ENCODE peak calls at places on chromosomes 1 and 21, in six cellular contexts. One of them, this sample, is unnamed.

GRCh38 chr1:54791880-54792522 is 9.1 kb downstream of the TTC22 start:
- DNase-seq in H1: no peak
- DNase-seq in HCT116: peak; percentile 51
- DNase-seq in HepG2: peak; percentile 65
- DNase-seq in K562: peak; percentile 81
- DNase-seq in GM12878: no peak
- DNase-seq in this sample: peak; percentile 72

GRCh38 chr21:25927195-25927880 is 192.6 kb downstream of the GABPA start:
- DNase-seq in H1: no peak
- DNase-seq in HCT116: no peak
- DNase-seq in HepG2: no peak
- DNase-seq in K562: no peak
- DNase-seq in GM12878: no peak
- DNase-seq in this sample: no peak

GRCh38 chr1:94992863-94993563 is 66.1 kb upstream of the CNN3 start:
- DNase-seq in H1: no peak
- DNase-seq in HCT116: no peak
- DNase-seq in HepG2: no peak
- DNase-seq in K562: no peak
- DNase-seq in GM12878: no peak
- DNase-seq in this sample: no peak

GRCh38 chr1:40143891-40144575 is 17.2 kb upstream of the RLF start:
- DNase-seq in H1: peak; percentile 43
- DNase-seq in HCT116: peak; percentile 78
- DNase-seq in HepG2: peak; percentile 64
- DNase-seq in K562: peak; percentile 86
- DNase-seq in GM12878: peak; percentile 39
- DNase-seq in this sample: peak; percentile 87

GRCh38 chr1:62735491-62736171 is 47.4 kb upstream of the DOCK7 start:
- DNase-seq in H1: no peak
- DNase-seq in HCT116: no peak
- DNase-seq in HepG2: no peak
- DNase-seq in K562: no peak
- DNase-seq in GM12878: no peak
- DNase-seq in this sample: no peak

GRCh38 chr1:211378844-211379243 is 52.2 kb downstream of the TRAF5 start:
- DNase-seq in H1: no peak
- DNase-seq in HCT116: no peak
- DNase-seq in HepG2: no peak
- DNase-seq in K562: peak; percentile 48
- DNase-seq in GM12878: no peak
- DNase-seq in this sample: no peak

GRCh38 chr1:22290157-22290556 is 147.3 kb upstream of the WNT4 start:
- DNase-seq in H1: no peak
- DNase-seq in HCT116: no peak
- DNase-seq in HepG2: no peak
- DNase-seq in K562: no peak
- DNase-seq in GM12878: no peak
- DNase-seq in this sample: no peak

GRCh38 chr21:46182548-46183336 is 1.5 kb downstream of the SPATC1L start:
- DNase-seq in H1: no peak
- DNase-seq in HCT116: no peak
- DNase-seq in HepG2: no peak
- DNase-seq in K562: peak; percentile 59
- DNase-seq in GM12878: no peak
- DNase-seq in this sample: no peak

GRCh38 chr1:206803221-206803730 is 31.0 kb upstream of the IL10 start:
- DNase-seq in H1: no peak
- DNase-seq in HCT116: no peak
- DNase-seq in HepG2: no peak
- DNase-seq in K562: no peak
- DNase-seq in GM12878: peak; percentile 98
- DNase-seq in this sample: no peak

GRCh38 chr1:231374394-231374793 is 36.3 kb downstream of the SPRTN start:
- DNase-seq in H1: no peak
- DNase-seq in HCT116: no peak
- DNase-seq in HepG2: no peak
- DNase-seq in K562: no peak
- DNase-seq in GM12878: no peak
- DNase-seq in this sample: no peak

GRCh38 chr1:25796807-25797458 is 3.1 kb upstream of the SELENON start:
- DNase-seq in H1: peak; percentile 65
- DNase-seq in HCT116: peak; percentile 67
- DNase-seq in HepG2: peak; percentile 59
- DNase-seq in K562: peak; percentile 88
- DNase-seq in GM12878: no peak
- DNase-seq in this sample: peak; percentile 87

GRCh38 chr1:110746644-110747259 is 72.0 kb upstream of the KCNA3 start:
- DNase-seq in H1: peak; percentile 19
- DNase-seq in HCT116: no peak
- DNase-seq in HepG2: peak; percentile 39
- DNase-seq in K562: peak; percentile 68
- DNase-seq in GM12878: no peak
- DNase-seq in this sample: peak; percentile 58

GRCh38 chr21:44057960-44058651 is 46.0 kb downstream of the TRAPPC10 start:
- DNase-seq in H1: no peak
- DNase-seq in HCT116: no peak
- DNase-seq in HepG2: no peak
- DNase-seq in K562: no peak
- DNase-seq in GM12878: no peak
- DNase-seq in this sample: no peak

GRCh38 chr1:197526736-197527371 is 248.4 kb downstream of the DENND1B start:
- DNase-seq in H1: no peak
- DNase-seq in HCT116: peak; percentile 10
- DNase-seq in HepG2: peak; percentile 21
- DNase-seq in K562: peak; percentile 55
- DNase-seq in GM12878: no peak
- DNase-seq in this sample: peak; percentile 22

GRCh38 chr1:115300087-115300856 is 37.8 kb downstream of the NGF start:
- DNase-seq in H1: no peak
- DNase-seq in HCT116: no peak
- DNase-seq in HepG2: no peak
- DNase-seq in K562: no peak
- DNase-seq in GM12878: no peak
- DNase-seq in this sample: no peak

GRCh38 chr21:45318556-45319341 is 31.1 kb upstream of the POFUT2 start:
- DNase-seq in H1: no peak
- DNase-seq in HCT116: peak; percentile 40
- DNase-seq in HepG2: peak; percentile 94
- DNase-seq in K562: peak; percentile 88
- DNase-seq in GM12878: no peak
- DNase-seq in this sample: no peak

GRCh38 chr1:53025034-53025777 is 36.8 kb upstream of the PODN start:
- DNase-seq in H1: no peak
- DNase-seq in HCT116: no peak
- DNase-seq in HepG2: peak; percentile 90
- DNase-seq in K562: no peak
- DNase-seq in GM12878: no peak
- DNase-seq in this sample: no peak

GRCh38 chr1:146032613-146033219 is 11.2 kb upstream of the HJV start:
- DNase-seq in H1: no peak
- DNase-seq in HCT116: peak; percentile 48
- DNase-seq in HepG2: peak; percentile 59
- DNase-seq in K562: peak; percentile 75
- DNase-seq in GM12878: peak; percentile 23
- DNase-seq in this sample: no peak

GRCh38 chr1:239426821-239427495 is 40.6 kb downstream of the CHRM3 start:
- DNase-seq in H1: no peak
- DNase-seq in HCT116: no peak
- DNase-seq in HepG2: no peak
- DNase-seq in K562: no peak
- DNase-seq in GM12878: no peak
- DNase-seq in this sample: no peak

GRCh38 chr1:208101661-208102431 is 142.3 kb downstream of the PLXNA2 start:
- DNase-seq in H1: no peak
- DNase-seq in HCT116: no peak
- DNase-seq in HepG2: peak; percentile 75
- DNase-seq in K562: no peak
- DNase-seq in GM12878: no peak
- DNase-seq in this sample: no peak

GRCh38 chr1:101507547-101507971 is 270.7 kb downstream of the S1PR1 start:
- DNase-seq in H1: no peak
- DNase-seq in HCT116: no peak
- DNase-seq in HepG2: no peak
- DNase-seq in K562: no peak
- DNase-seq in GM12878: no peak
- DNase-seq in this sample: no peak

GRCh38 chr21:42183374-42184266 is 35.3 kb upstream of the ABCG1 start:
- DNase-seq in H1: no peak
- DNase-seq in HCT116: no peak
- DNase-seq in HepG2: no peak
- DNase-seq in K562: no peak
- DNase-seq in GM12878: no peak
- DNase-seq in this sample: no peak

GRCh38 chr1:185539277-185539943 is 194.8 kb upstream of the HMCN1 start:
- DNase-seq in H1: no peak
- DNase-seq in HCT116: no peak
- DNase-seq in HepG2: no peak
- DNase-seq in K562: no peak
- DNase-seq in GM12878: no peak
- DNase-seq in this sample: no peak

GRCh38 chr1:208047476-208047934 is 136.6 kb upstream of the CD34 start:
- DNase-seq in H1: no peak
- DNase-seq in HCT116: no peak
- DNase-seq in HepG2: peak; percentile 68
- DNase-seq in K562: no peak
- DNase-seq in GM12878: no peak
- DNase-seq in this sample: no peak

GRCh38 chr21:32044205-32044874 is 171.5 kb downstream of the HUNK start:
- DNase-seq in H1: no peak
- DNase-seq in HCT116: no peak
- DNase-seq in HepG2: no peak
- DNase-seq in K562: no peak
- DNase-seq in GM12878: no peak
- DNase-seq in this sample: no peak
- TF ChIP-seq ZNF274 in H1: no peak
- TF ChIP-seq ZNF274 in HCT116: no peak
- TF ChIP-seq ZNF274 in HepG2: no peak
- TF ChIP-seq ZNF274 in K562: no peak
- TF ChIP-seq ZNF274 in GM12878: no peak
- TF ChIP-seq ZNF274 in this sample: no peak

GRCh38 chr1:220368352-220369265 is 96.4 kb upstream of the RAB3GAP2 start:
- DNase-seq in H1: no peak
- DNase-seq in HCT116: no peak
- DNase-seq in HepG2: no peak
- DNase-seq in K562: no peak
- DNase-seq in GM12878: no peak
- DNase-seq in this sample: no peak
- TF ChIP-seq YY1 in H1: no peak
- TF ChIP-seq YY1 in HCT116: no peak
- TF ChIP-seq YY1 in HepG2: no peak
- TF ChIP-seq YY1 in K562: no peak
- TF ChIP-seq YY1 in GM12878: no peak
- TF ChIP-seq YY1 in this sample: no peak

GRCh38 chr1:202110977-202111376 is 11.7 kb upstream of the GPR37L1 start:
- DNase-seq in H1: no peak
- DNase-seq in HCT116: no peak
- DNase-seq in HepG2: no peak
- DNase-seq in K562: no peak
- DNase-seq in GM12878: no peak
- DNase-seq in this sample: no peak

GRCh38 chr1:202106340-202107284 is 16.1 kb upstream of the GPR37L1 start:
- DNase-seq in H1: no peak
- DNase-seq in HCT116: peak; percentile 65
- DNase-seq in HepG2: no peak
- DNase-seq in K562: peak; percentile 83
- DNase-seq in GM12878: no peak
- DNase-seq in this sample: no peak

GRCh38 chr1:202107321-202107761 is 15.4 kb upstream of the GPR37L1 start:
- DNase-seq in H1: no peak
- DNase-seq in HCT116: no peak
- DNase-seq in HepG2: no peak
- DNase-seq in K562: no peak
- DNase-seq in GM12878: no peak
- DNase-seq in this sample: no peak

GRCh38 chr1:202105571-202106339 is 17.0 kb upstream of the GPR37L1 start:
- DNase-seq in H1: peak; percentile 58
- DNase-seq in HCT116: peak; percentile 88
- DNase-seq in HepG2: no peak
- DNase-seq in K562: peak; percentile 92
- DNase-seq in GM12878: no peak
- DNase-seq in this sample: peak; percentile 81

GRCh38 chr1:202107801-202108731 is 14.7 kb upstream of the GPR37L1 start:
- DNase-seq in H1: no peak
- DNase-seq in HCT116: no peak
- DNase-seq in HepG2: no peak
- DNase-seq in K562: peak; percentile 29
- DNase-seq in GM12878: no peak
- DNase-seq in this sample: no peak
- TF ChIP-seq ZNF274 in H1: no peak
- TF ChIP-seq ZNF274 in HCT116: no peak
- TF ChIP-seq ZNF274 in HepG2: no peak
- TF ChIP-seq ZNF274 in K562: no peak
- TF ChIP-seq ZNF274 in GM12878: no peak
- TF ChIP-seq ZNF274 in this sample: no peak

GRCh38 chr1:181129771-181130606 is 41.5 kb downstream of the IER5 start:
- DNase-seq in H1: no peak
- DNase-seq in HCT116: no peak
- DNase-seq in HepG2: no peak
- DNase-seq in K562: peak; percentile 90
- DNase-seq in GM12878: no peak
- DNase-seq in this sample: no peak

GRCh38 chr1:181126871-181127587 is 38.5 kb downstream of the IER5 start:
- DNase-seq in H1: no peak
- DNase-seq in HCT116: no peak
- DNase-seq in HepG2: peak; percentile 36
- DNase-seq in K562: peak; percentile 66
- DNase-seq in GM12878: no peak
- DNase-seq in this sample: no peak

GRCh38 chr1:181128592-181129497 is 40.3 kb downstream of the IER5 start:
- DNase-seq in H1: no peak
- DNase-seq in HCT116: no peak
- DNase-seq in HepG2: no peak
- DNase-seq in K562: peak; percentile 66
- DNase-seq in GM12878: no peak
- DNase-seq in this sample: no peak

GRCh38 chr1:181126289-181126688 is 37.8 kb downstream of the IER5 start:
- DNase-seq in H1: no peak
- DNase-seq in HCT116: no peak
- DNase-seq in HepG2: no peak
- DNase-seq in K562: no peak
- DNase-seq in GM12878: no peak
- DNase-seq in this sample: no peak

DNA sequence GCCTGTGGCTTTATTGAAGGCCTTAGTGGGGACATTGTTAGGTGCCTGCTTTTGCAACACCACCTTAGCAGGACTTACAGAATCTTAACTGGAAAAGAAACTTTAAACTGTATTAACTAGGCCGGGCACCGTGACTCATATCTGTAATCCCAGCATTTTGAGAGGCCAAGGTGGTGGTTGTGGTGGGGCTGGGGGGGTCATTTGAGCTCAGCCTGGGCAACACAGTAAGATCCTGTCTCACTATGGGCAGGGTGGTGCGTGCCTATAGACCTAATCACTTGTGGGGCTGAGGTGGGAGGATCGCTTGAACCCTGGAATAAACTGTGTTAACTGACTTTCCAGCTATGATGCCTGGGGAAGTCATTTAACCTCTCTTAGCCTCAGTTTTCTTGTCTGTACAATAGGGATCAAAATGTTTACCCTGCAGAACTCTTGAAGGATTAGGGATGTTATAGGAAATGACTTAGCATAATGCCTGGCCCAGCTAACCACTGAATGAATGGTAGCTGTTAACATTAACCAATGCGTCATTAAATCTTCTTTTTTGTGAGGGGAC is 39.5 kb downstream of the IER5 start:
- DNase-seq in H1: no peak
- DNase-seq in HCT116: no peak
- DNase-seq in HepG2: no peak
- DNase-seq in K562: no peak
- DNase-seq in GM12878: no peak
- DNase-seq in this sample: no peak
- TF ChIP-seq YY1 in H1: no peak
- TF ChIP-seq YY1 in HCT116: no peak
- TF ChIP-seq YY1 in HepG2: no peak
- TF ChIP-seq YY1 in K562: no peak
- TF ChIP-seq YY1 in GM12878: peak; percentile 46
- TF ChIP-seq YY1 in this sample: no peak